ENCODE peak calls at places on chromosomes 4 and X, in nine cellular contexts. One of them, this sample, is unnamed.

GRCh38 chr4:113686950-113687718 is 74.4 kb downstream of the CAMK2D start:
- DNase-seq in NAMALWA: no peak
- DNase-seq in HEK293T: no peak
- DNase-seq in NCI-H2081: no peak
- DNase-seq in left cardiac atrium: no peak
- DNase-seq in T-helper 2 cell: no peak
- DNase-seq in stimulated activated CD8-positive, alpha-beta memory T cell treated with anti-CD3 and anti-CD28 coated beads, Interleukin-15, amount 100 ng/mL, for 24 hours: no peak
- DNase-seq in HTR-8/SVneo: peak; percentile 5
- DNase-seq in activated T-cell treated with anti-CD3 and anti-CD28 coated beads, Interleukin-2, amount 50 U/mL, for 1 hour: no peak
- DNase-seq in this sample: no peak

GRCh38 chr4:4338632-4339031 is 48.3 kb upstream of the NSG1 start:
- DNase-seq in NAMALWA: no peak
- DNase-seq in NCI-H2081: peak; percentile 83
- DNase-seq in left cardiac atrium: no peak
- DNase-seq in stimulated activated CD8-positive, alpha-beta memory T cell treated with anti-CD3 and anti-CD28 coated beads, Interleukin-15, amount 100 ng/mL, for 24 hours: no peak
- DNase-seq in HEK293T: no peak
- DNase-seq in activated T-cell treated with anti-CD3 and anti-CD28 coated beads, Interleukin-2, amount 50 U/mL, for 1 hour: no peak
- DNase-seq in HTR-8/SVneo: no peak
- DNase-seq in T-helper 2 cell: no peak
- DNase-seq in this sample: no peak

GRCh38 chr4:166585491-166585890 is 648.8 kb downstream of the SPOCK3 start:
- DNase-seq in NAMALWA: no peak
- DNase-seq in stimulated activated CD8-positive, alpha-beta memory T cell treated with anti-CD3 and anti-CD28 coated beads, Interleukin-15, amount 100 ng/mL, for 24 hours: no peak
- DNase-seq in HTR-8/SVneo: no peak
- DNase-seq in T-helper 2 cell: no peak
- DNase-seq in NCI-H2081: no peak
- DNase-seq in activated T-cell treated with anti-CD3 and anti-CD28 coated beads, Interleukin-2, amount 50 U/mL, for 1 hour: no peak
- DNase-seq in HEK293T: no peak
- DNase-seq in left cardiac atrium: no peak
- DNase-seq in this sample: no peak

GRCh38 chr4:22500128-22500611 is 15.7 kb downstream of the ADGRA3 start:
- DNase-seq in activated T-cell treated with anti-CD3 and anti-CD28 coated beads, Interleukin-2, amount 50 U/mL, for 1 hour: no peak
- DNase-seq in stimulated activated CD8-positive, alpha-beta memory T cell treated with anti-CD3 and anti-CD28 coated beads, Interleukin-15, amount 100 ng/mL, for 24 hours: no peak
- DNase-seq in T-helper 2 cell: no peak
- DNase-seq in HTR-8/SVneo: no peak
- DNase-seq in NCI-H2081: peak; percentile 92
- DNase-seq in HEK293T: no peak
- DNase-seq in left cardiac atrium: no peak
- DNase-seq in NAMALWA: no peak
- DNase-seq in this sample: no peak

GRCh38 chrX:36983831-36984230 is 24.3 kb upstream of the FAM47C start:
- DNase-seq in stimulated activated CD8-positive, alpha-beta memory T cell treated with anti-CD3 and anti-CD28 coated beads, Interleukin-15, amount 100 ng/mL, for 24 hours: no peak
- DNase-seq in HEK293T: no peak
- DNase-seq in NCI-H2081: no peak
- DNase-seq in activated T-cell treated with anti-CD3 and anti-CD28 coated beads, Interleukin-2, amount 50 U/mL, for 1 hour: no peak
- DNase-seq in left cardiac atrium: no peak
- DNase-seq in T-helper 2 cell: no peak
- DNase-seq in NAMALWA: no peak
- DNase-seq in HTR-8/SVneo: no peak
- DNase-seq in this sample: no peak

GRCh38 chr4:140736669-140737343 is 19.4 kb downstream of the TBC1D9 start:
- DNase-seq in HEK293T: no peak
- DNase-seq in stimulated activated CD8-positive, alpha-beta memory T cell treated with anti-CD3 and anti-CD28 coated beads, Interleukin-15, amount 100 ng/mL, for 24 hours: no peak
- DNase-seq in NAMALWA: no peak
- DNase-seq in left cardiac atrium: no peak
- DNase-seq in activated T-cell treated with anti-CD3 and anti-CD28 coated beads, Interleukin-2, amount 50 U/mL, for 1 hour: no peak
- DNase-seq in T-helper 2 cell: no peak
- DNase-seq in HTR-8/SVneo: no peak
- DNase-seq in NCI-H2081: no peak
- DNase-seq in this sample: no peak

GRCh38 chr4:169634975-169635374 is 14.6 kb downstream of the CLCN3 start:
- DNase-seq in left cardiac atrium: no peak
- DNase-seq in activated T-cell treated with anti-CD3 and anti-CD28 coated beads, Interleukin-2, amount 50 U/mL, for 1 hour: no peak
- DNase-seq in NCI-H2081: no peak
- DNase-seq in NAMALWA: no peak
- DNase-seq in HTR-8/SVneo: no peak
- DNase-seq in T-helper 2 cell: no peak
- DNase-seq in stimulated activated CD8-positive, alpha-beta memory T cell treated with anti-CD3 and anti-CD28 coated beads, Interleukin-15, amount 100 ng/mL, for 24 hours: no peak
- DNase-seq in HEK293T: peak; percentile 18
- DNase-seq in this sample: no peak

GRCh38 chr4:3879681-3880594 is 113.8 kb downstream of the ADRA2C start:
- DNase-seq in HTR-8/SVneo: no peak
- DNase-seq in T-helper 2 cell: no peak
- DNase-seq in stimulated activated CD8-positive, alpha-beta memory T cell treated with anti-CD3 and anti-CD28 coated beads, Interleukin-15, amount 100 ng/mL, for 24 hours: no peak
- DNase-seq in left cardiac atrium: no peak
- DNase-seq in activated T-cell treated with anti-CD3 and anti-CD28 coated beads, Interleukin-2, amount 50 U/mL, for 1 hour: peak; percentile 38
- DNase-seq in NAMALWA: peak; percentile 46
- DNase-seq in NCI-H2081: no peak
- DNase-seq in HEK293T: no peak
- DNase-seq in this sample: no peak

GRCh38 chrX:632391-633042 is 1.9 kb downstream of the SHOX start:
- DNase-seq in T-helper 2 cell: no peak
- DNase-seq in NCI-H2081: no peak
- DNase-seq in activated T-cell treated with anti-CD3 and anti-CD28 coated beads, Interleukin-2, amount 50 U/mL, for 1 hour: no peak
- DNase-seq in HEK293T: no peak
- DNase-seq in left cardiac atrium: no peak
- DNase-seq in NAMALWA: no peak
- DNase-seq in HTR-8/SVneo: no peak
- DNase-seq in stimulated activated CD8-positive, alpha-beta memory T cell treated with anti-CD3 and anti-CD28 coated beads, Interleukin-15, amount 100 ng/mL, for 24 hours: no peak
- DNase-seq in this sample: no peak

GRCh38 chrX:40474205-40474626 is 106.6 kb upstream of the ATP6AP2 start:
- DNase-seq in NCI-H2081: peak; percentile 57
- DNase-seq in T-helper 2 cell: no peak
- DNase-seq in HEK293T: peak; percentile 41
- DNase-seq in activated T-cell treated with anti-CD3 and anti-CD28 coated beads, Interleukin-2, amount 50 U/mL, for 1 hour: no peak
- DNase-seq in stimulated activated CD8-positive, alpha-beta memory T cell treated with anti-CD3 and anti-CD28 coated beads, Interleukin-15, amount 100 ng/mL, for 24 hours: no peak
- DNase-seq in left cardiac atrium: no peak
- DNase-seq in HTR-8/SVneo: peak; percentile 10
- DNase-seq in NAMALWA: no peak
- DNase-seq in this sample: peak; percentile 63

GRCh38 chrX:11100281-11101035 is 10.7 kb upstream of the HCCS start:
- DNase-seq in activated T-cell treated with anti-CD3 and anti-CD28 coated beads, Interleukin-2, amount 50 U/mL, for 1 hour: no peak
- DNase-seq in NCI-H2081: peak; percentile 33
- DNase-seq in T-helper 2 cell: no peak
- DNase-seq in NAMALWA: peak; percentile 15
- DNase-seq in stimulated activated CD8-positive, alpha-beta memory T cell treated with anti-CD3 and anti-CD28 coated beads, Interleukin-15, amount 100 ng/mL, for 24 hours: no peak
- DNase-seq in HTR-8/SVneo: peak; percentile 41
- DNase-seq in HEK293T: peak; percentile 56
- DNase-seq in left cardiac atrium: peak; percentile 24
- DNase-seq in this sample: peak; percentile 6

GRCh38 chr4:168451744-168452394 is 28.4 kb downstream of the DDX60L start:
- DNase-seq in NAMALWA: no peak
- DNase-seq in HTR-8/SVneo: peak; percentile 36
- DNase-seq in activated T-cell treated with anti-CD3 and anti-CD28 coated beads, Interleukin-2, amount 50 U/mL, for 1 hour: no peak
- DNase-seq in NCI-H2081: no peak
- DNase-seq in stimulated activated CD8-positive, alpha-beta memory T cell treated with anti-CD3 and anti-CD28 coated beads, Interleukin-15, amount 100 ng/mL, for 24 hours: no peak
- DNase-seq in left cardiac atrium: no peak
- DNase-seq in T-helper 2 cell: no peak
- DNase-seq in HEK293T: no peak
- DNase-seq in this sample: no peak

GRCh38 chr4:108492816-108493595 is 127.4 kb upstream of the RPL34 start:
- DNase-seq in HTR-8/SVneo: no peak
- DNase-seq in HEK293T: peak; percentile 70
- DNase-seq in NAMALWA: peak; percentile 41
- DNase-seq in stimulated activated CD8-positive, alpha-beta memory T cell treated with anti-CD3 and anti-CD28 coated beads, Interleukin-15, amount 100 ng/mL, for 24 hours: no peak
- DNase-seq in T-helper 2 cell: no peak
- DNase-seq in NCI-H2081: no peak
- DNase-seq in activated T-cell treated with anti-CD3 and anti-CD28 coated beads, Interleukin-2, amount 50 U/mL, for 1 hour: peak; percentile 24
- DNase-seq in left cardiac atrium: no peak
- DNase-seq in this sample: no peak

GRCh38 chrX:146973283-146973682 is 158.7 kb upstream of the CXorf51A start:
- DNase-seq in HEK293T: no peak
- DNase-seq in NCI-H2081: no peak
- DNase-seq in left cardiac atrium: no peak
- DNase-seq in stimulated activated CD8-positive, alpha-beta memory T cell treated with anti-CD3 and anti-CD28 coated beads, Interleukin-15, amount 100 ng/mL, for 24 hours: no peak
- DNase-seq in T-helper 2 cell: no peak
- DNase-seq in NAMALWA: no peak
- DNase-seq in activated T-cell treated with anti-CD3 and anti-CD28 coated beads, Interleukin-2, amount 50 U/mL, for 1 hour: no peak
- DNase-seq in HTR-8/SVneo: no peak
- DNase-seq in this sample: no peak

GRCh38 chr4:139876328-139876941 is 210.8 kb downstream of the MGST2 start:
- DNase-seq in T-helper 2 cell: no peak
- DNase-seq in NCI-H2081: peak; percentile 59
- DNase-seq in left cardiac atrium: no peak
- DNase-seq in activated T-cell treated with anti-CD3 and anti-CD28 coated beads, Interleukin-2, amount 50 U/mL, for 1 hour: no peak
- DNase-seq in NAMALWA: no peak
- DNase-seq in HTR-8/SVneo: no peak
- DNase-seq in stimulated activated CD8-positive, alpha-beta memory T cell treated with anti-CD3 and anti-CD28 coated beads, Interleukin-15, amount 100 ng/mL, for 24 hours: no peak
- DNase-seq in HEK293T: no peak
- DNase-seq in this sample: no peak

GRCh38 chr4:134202557-134202956 is 968 bp upstream of the PABPC4L start:
- DNase-seq in HTR-8/SVneo: no peak
- DNase-seq in NAMALWA: no peak
- DNase-seq in activated T-cell treated with anti-CD3 and anti-CD28 coated beads, Interleukin-2, amount 50 U/mL, for 1 hour: no peak
- DNase-seq in left cardiac atrium: no peak
- DNase-seq in HEK293T: no peak
- DNase-seq in T-helper 2 cell: no peak
- DNase-seq in NCI-H2081: peak; percentile 11
- DNase-seq in stimulated activated CD8-positive, alpha-beta memory T cell treated with anti-CD3 and anti-CD28 coated beads, Interleukin-15, amount 100 ng/mL, for 24 hours: no peak
- DNase-seq in this sample: no peak

GRCh38 chr4:8542776-8543525 is 37.2 kb upstream of the GPR78 start:
- DNase-seq in HEK293T: no peak
- DNase-seq in left cardiac atrium: no peak
- DNase-seq in activated T-cell treated with anti-CD3 and anti-CD28 coated beads, Interleukin-2, amount 50 U/mL, for 1 hour: no peak
- DNase-seq in HTR-8/SVneo: no peak
- DNase-seq in NAMALWA: no peak
- DNase-seq in T-helper 2 cell: no peak
- DNase-seq in stimulated activated CD8-positive, alpha-beta memory T cell treated with anti-CD3 and anti-CD28 coated beads, Interleukin-15, amount 100 ng/mL, for 24 hours: no peak
- DNase-seq in NCI-H2081: no peak
- DNase-seq in this sample: no peak

GRCh38 chr4:122787940-122788339 is 38.7 kb upstream of the FGF2 start:
- DNase-seq in HEK293T: no peak
- DNase-seq in HTR-8/SVneo: no peak
- DNase-seq in stimulated activated CD8-positive, alpha-beta memory T cell treated with anti-CD3 and anti-CD28 coated beads, Interleukin-15, amount 100 ng/mL, for 24 hours: no peak
- DNase-seq in T-helper 2 cell: no peak
- DNase-seq in activated T-cell treated with anti-CD3 and anti-CD28 coated beads, Interleukin-2, amount 50 U/mL, for 1 hour: no peak
- DNase-seq in NAMALWA: no peak
- DNase-seq in left cardiac atrium: no peak
- DNase-seq in NCI-H2081: no peak
- DNase-seq in this sample: no peak

GRCh38 chr4:12729384-12729783 is 754.8 kb downstream of the RAB28 start:
- DNase-seq in left cardiac atrium: no peak
- DNase-seq in HEK293T: peak; percentile 28
- DNase-seq in activated T-cell treated with anti-CD3 and anti-CD28 coated beads, Interleukin-2, amount 50 U/mL, for 1 hour: no peak
- DNase-seq in NCI-H2081: peak; percentile 29
- DNase-seq in stimulated activated CD8-positive, alpha-beta memory T cell treated with anti-CD3 and anti-CD28 coated beads, Interleukin-15, amount 100 ng/mL, for 24 hours: no peak
- DNase-seq in T-helper 2 cell: no peak
- DNase-seq in NAMALWA: peak; percentile 40
- DNase-seq in HTR-8/SVneo: peak; percentile 15
- DNase-seq in this sample: no peak

GRCh38 chrX:64195862-64196261 is 9.6 kb downstream of the AMER1 start:
- DNase-seq in stimulated activated CD8-positive, alpha-beta memory T cell treated with anti-CD3 and anti-CD28 coated beads, Interleukin-15, amount 100 ng/mL, for 24 hours: no peak
- DNase-seq in activated T-cell treated with anti-CD3 and anti-CD28 coated beads, Interleukin-2, amount 50 U/mL, for 1 hour: no peak
- DNase-seq in T-helper 2 cell: no peak
- DNase-seq in left cardiac atrium: no peak
- DNase-seq in NAMALWA: no peak
- DNase-seq in HEK293T: no peak
- DNase-seq in HTR-8/SVneo: no peak
- DNase-seq in NCI-H2081: no peak
- DNase-seq in this sample: no peak

GRCh38 chr4:55269970-55270369 is 76.1 kb upstream of the SRD5A3 start:
- DNase-seq in stimulated activated CD8-positive, alpha-beta memory T cell treated with anti-CD3 and anti-CD28 coated beads, Interleukin-15, amount 100 ng/mL, for 24 hours: no peak
- DNase-seq in NCI-H2081: peak; percentile 19
- DNase-seq in activated T-cell treated with anti-CD3 and anti-CD28 coated beads, Interleukin-2, amount 50 U/mL, for 1 hour: no peak
- DNase-seq in HTR-8/SVneo: no peak
- DNase-seq in T-helper 2 cell: no peak
- DNase-seq in NAMALWA: no peak
- DNase-seq in HEK293T: no peak
- DNase-seq in left cardiac atrium: peak; percentile 72
- DNase-seq in this sample: no peak

GRCh38 chrX:79462458-79462857 is 95.3 kb upstream of the ITM2A start:
- DNase-seq in left cardiac atrium: no peak
- DNase-seq in T-helper 2 cell: no peak
- DNase-seq in HTR-8/SVneo: no peak
- DNase-seq in NAMALWA: no peak
- DNase-seq in NCI-H2081: no peak
- DNase-seq in HEK293T: no peak
- DNase-seq in stimulated activated CD8-positive, alpha-beta memory T cell treated with anti-CD3 and anti-CD28 coated beads, Interleukin-15, amount 100 ng/mL, for 24 hours: no peak
- DNase-seq in activated T-cell treated with anti-CD3 and anti-CD28 coated beads, Interleukin-2, amount 50 U/mL, for 1 hour: no peak
- DNase-seq in this sample: no peak

GRCh38 chr4:184787766-184788503 is 37.8 kb downstream of the ACSL1 start:
- DNase-seq in NCI-H2081: no peak
- DNase-seq in T-helper 2 cell: no peak
- DNase-seq in stimulated activated CD8-positive, alpha-beta memory T cell treated with anti-CD3 and anti-CD28 coated beads, Interleukin-15, amount 100 ng/mL, for 24 hours: no peak
- DNase-seq in NAMALWA: no peak
- DNase-seq in HEK293T: no peak
- DNase-seq in activated T-cell treated with anti-CD3 and anti-CD28 coated beads, Interleukin-2, amount 50 U/mL, for 1 hour: no peak
- DNase-seq in HTR-8/SVneo: no peak
- DNase-seq in left cardiac atrium: no peak
- DNase-seq in this sample: no peak

GRCh38 chr4:154024097-154024496 is 235.2 kb upstream of the SFRP2 start:
- DNase-seq in NAMALWA: peak; percentile 35
- DNase-seq in HEK293T: no peak
- DNase-seq in left cardiac atrium: no peak
- DNase-seq in HTR-8/SVneo: no peak
- DNase-seq in T-helper 2 cell: no peak
- DNase-seq in activated T-cell treated with anti-CD3 and anti-CD28 coated beads, Interleukin-2, amount 50 U/mL, for 1 hour: no peak
- DNase-seq in stimulated activated CD8-positive, alpha-beta memory T cell treated with anti-CD3 and anti-CD28 coated beads, Interleukin-15, amount 100 ng/mL, for 24 hours: no peak
- DNase-seq in NCI-H2081: no peak
- DNase-seq in this sample: no peak

GRCh38 chrX:149760965-149761364 is 12.9 kb upstream of the HSFX1 start:
- DNase-seq in NCI-H2081: no peak
- DNase-seq in activated T-cell treated with anti-CD3 and anti-CD28 coated beads, Interleukin-2, amount 50 U/mL, for 1 hour: no peak
- DNase-seq in T-helper 2 cell: no peak
- DNase-seq in HTR-8/SVneo: no peak
- DNase-seq in stimulated activated CD8-positive, alpha-beta memory T cell treated with anti-CD3 and anti-CD28 coated beads, Interleukin-15, amount 100 ng/mL, for 24 hours: no peak
- DNase-seq in HEK293T: no peak
- DNase-seq in NAMALWA: no peak
- DNase-seq in left cardiac atrium: no peak
- DNase-seq in this sample: no peak

GRCh38 chrX:150200820-150201287 is 162.3 kb upstream of the MAMLD1 start:
- DNase-seq in HEK293T: peak; percentile 25
- DNase-seq in NAMALWA: no peak
- DNase-seq in NCI-H2081: no peak
- DNase-seq in activated T-cell treated with anti-CD3 and anti-CD28 coated beads, Interleukin-2, amount 50 U/mL, for 1 hour: no peak
- DNase-seq in left cardiac atrium: peak; percentile 69
- DNase-seq in stimulated activated CD8-positive, alpha-beta memory T cell treated with anti-CD3 and anti-CD28 coated beads, Interleukin-15, amount 100 ng/mL, for 24 hours: no peak
- DNase-seq in T-helper 2 cell: no peak
- DNase-seq in HTR-8/SVneo: peak; percentile 75
- DNase-seq in this sample: peak; percentile 71

GRCh38 chr4:30866444-30866843 is 146.3 kb downstream of the PCDH7 start:
- DNase-seq in stimulated activated CD8-positive, alpha-beta memory T cell treated with anti-CD3 and anti-CD28 coated beads, Interleukin-15, amount 100 ng/mL, for 24 hours: no peak
- DNase-seq in T-helper 2 cell: no peak
- DNase-seq in activated T-cell treated with anti-CD3 and anti-CD28 coated beads, Interleukin-2, amount 50 U/mL, for 1 hour: no peak
- DNase-seq in NAMALWA: no peak
- DNase-seq in HTR-8/SVneo: no peak
- DNase-seq in left cardiac atrium: no peak
- DNase-seq in HEK293T: no peak
- DNase-seq in NCI-H2081: no peak
- DNase-seq in this sample: no peak

GRCh38 chr4:37422102-37422501 is 177.6 kb downstream of the NWD2 start:
- DNase-seq in HTR-8/SVneo: no peak
- DNase-seq in activated T-cell treated with anti-CD3 and anti-CD28 coated beads, Interleukin-2, amount 50 U/mL, for 1 hour: no peak
- DNase-seq in NCI-H2081: no peak
- DNase-seq in left cardiac atrium: no peak
- DNase-seq in NAMALWA: no peak
- DNase-seq in HEK293T: no peak
- DNase-seq in stimulated activated CD8-positive, alpha-beta memory T cell treated with anti-CD3 and anti-CD28 coated beads, Interleukin-15, amount 100 ng/mL, for 24 hours: no peak
- DNase-seq in T-helper 2 cell: no peak
- DNase-seq in this sample: no peak

GRCh38 chrX:54447461-54447860 is 7.3 kb downstream of the TSR2 start:
- DNase-seq in NCI-H2081: no peak
- DNase-seq in HTR-8/SVneo: no peak
- DNase-seq in HEK293T: peak; percentile 49
- DNase-seq in activated T-cell treated with anti-CD3 and anti-CD28 coated beads, Interleukin-2, amount 50 U/mL, for 1 hour: no peak
- DNase-seq in T-helper 2 cell: no peak
- DNase-seq in stimulated activated CD8-positive, alpha-beta memory T cell treated with anti-CD3 and anti-CD28 coated beads, Interleukin-15, amount 100 ng/mL, for 24 hours: no peak
- DNase-seq in left cardiac atrium: no peak
- DNase-seq in NAMALWA: peak; percentile 31
- DNase-seq in this sample: no peak

GRCh38 chrX:22424919-22425318 is 152.2 kb downstream of the CBLL2 start:
- DNase-seq in HEK293T: no peak
- DNase-seq in T-helper 2 cell: no peak
- DNase-seq in activated T-cell treated with anti-CD3 and anti-CD28 coated beads, Interleukin-2, amount 50 U/mL, for 1 hour: no peak
- DNase-seq in left cardiac atrium: no peak
- DNase-seq in NCI-H2081: no peak
- DNase-seq in HTR-8/SVneo: no peak
- DNase-seq in stimulated activated CD8-positive, alpha-beta memory T cell treated with anti-CD3 and anti-CD28 coated beads, Interleukin-15, amount 100 ng/mL, for 24 hours: no peak
- DNase-seq in NAMALWA: no peak
- DNase-seq in this sample: no peak

GRCh38 chr4:40367451-40367850 is 32.3 kb downstream of the CHRNA9 start:
- DNase-seq in HTR-8/SVneo: no peak
- DNase-seq in T-helper 2 cell: no peak
- DNase-seq in activated T-cell treated with anti-CD3 and anti-CD28 coated beads, Interleukin-2, amount 50 U/mL, for 1 hour: no peak
- DNase-seq in NAMALWA: no peak
- DNase-seq in left cardiac atrium: no peak
- DNase-seq in stimulated activated CD8-positive, alpha-beta memory T cell treated with anti-CD3 and anti-CD28 coated beads, Interleukin-15, amount 100 ng/mL, for 24 hours: no peak
- DNase-seq in NCI-H2081: no peak
- DNase-seq in HEK293T: no peak
- DNase-seq in this sample: no peak

This sample was measured in T1000.